ENCODE peak calls at places on chromosome 7, in ten cellular contexts. One of them, this sample, is unnamed.

GRCh38 chr7:108063520-108063933 is 60.6 kb upstream of the LAMB1 start:
- DNase-seq in OCI-LY7: no peak
- DNase-seq in astrocyte of the cerebellum: no peak
- DNase-seq in MM.1S: no peak
- DNase-seq in AG09309: no peak
- DNase-seq in colonic mucosa: no peak
- DNase-seq in ovary: no peak
- DNase-seq in GM06990: peak; percentile 6
- DNase-seq in GM12865: peak; percentile 67
- DNase-seq in psoas muscle: no peak
- DNase-seq in this sample: no peak

GRCh38 chr7:121505021-121505420 is 108.9 kb upstream of the FAM3C start:
- DNase-seq in OCI-LY7: peak; percentile 6
- DNase-seq in astrocyte of the cerebellum: no peak
- DNase-seq in MM.1S: no peak
- DNase-seq in AG09309: peak; percentile 52
- DNase-seq in colonic mucosa: no peak
- DNase-seq in ovary: no peak
- DNase-seq in GM06990: no peak
- DNase-seq in GM12865: no peak
- DNase-seq in psoas muscle: no peak
- DNase-seq in this sample: peak; percentile 78

GRCh38 chr7:5302577-5302976 is 19.8 kb downstream of the SLC29A4 start:
- DNase-seq in OCI-LY7: no peak
- DNase-seq in astrocyte of the cerebellum: no peak
- DNase-seq in MM.1S: no peak
- DNase-seq in AG09309: no peak
- DNase-seq in colonic mucosa: no peak
- DNase-seq in ovary: no peak
- DNase-seq in GM06990: no peak
- DNase-seq in GM12865: no peak
- DNase-seq in psoas muscle: no peak
- DNase-seq in this sample: no peak

GRCh38 chr7:24879281-24879680 is 100.7 kb downstream of the OSBPL3 start:
- DNase-seq in OCI-LY7: no peak
- DNase-seq in astrocyte of the cerebellum: no peak
- DNase-seq in MM.1S: no peak
- DNase-seq in AG09309: no peak
- DNase-seq in colonic mucosa: no peak
- DNase-seq in ovary: no peak
- DNase-seq in GM06990: no peak
- DNase-seq in GM12865: no peak
- DNase-seq in psoas muscle: no peak
- DNase-seq in this sample: no peak

GRCh38 chr7:104960741-104961479 is 53.1 kb upstream of the KMT2E start:
- DNase-seq in OCI-LY7: peak; percentile 42
- DNase-seq in astrocyte of the cerebellum: no peak
- DNase-seq in MM.1S: no peak
- DNase-seq in AG09309: no peak
- DNase-seq in colonic mucosa: peak; percentile 53
- DNase-seq in ovary: no peak
- DNase-seq in GM06990: no peak
- DNase-seq in GM12865: peak; percentile 77
- DNase-seq in psoas muscle: no peak
- DNase-seq in this sample: no peak

GRCh38 chr7:143390773-143391114 is 9.6 kb downstream of the ZYX start:
- DNase-seq in OCI-LY7: no peak
- DNase-seq in astrocyte of the cerebellum: no peak
- DNase-seq in MM.1S: no peak
- DNase-seq in AG09309: no peak
- DNase-seq in colonic mucosa: no peak
- DNase-seq in ovary: no peak
- DNase-seq in GM06990: no peak
- DNase-seq in GM12865: no peak
- DNase-seq in psoas muscle: no peak
- DNase-seq in this sample: no peak

GRCh38 chr7:43211276-43211675 is 98.8 kb downstream of the HECW1 start:
- DNase-seq in OCI-LY7: no peak
- DNase-seq in astrocyte of the cerebellum: no peak
- DNase-seq in MM.1S: no peak
- DNase-seq in AG09309: no peak
- DNase-seq in colonic mucosa: no peak
- DNase-seq in ovary: no peak
- DNase-seq in GM06990: no peak
- DNase-seq in GM12865: no peak
- DNase-seq in psoas muscle: no peak
- DNase-seq in this sample: no peak

GRCh38 chr7:142871260-142872105 is 14.1 kb downstream of the TRPV6 start:
- DNase-seq in OCI-LY7: no peak
- DNase-seq in astrocyte of the cerebellum: no peak
- DNase-seq in MM.1S: no peak
- DNase-seq in AG09309: no peak
- DNase-seq in colonic mucosa: no peak
- DNase-seq in ovary: no peak
- DNase-seq in GM06990: no peak
- DNase-seq in GM12865: no peak
- DNase-seq in psoas muscle: no peak
- DNase-seq in this sample: no peak

GRCh38 chr7:96538632-96539031 is 171.0 kb downstream of the SEM1 start:
- DNase-seq in OCI-LY7: no peak
- DNase-seq in astrocyte of the cerebellum: no peak
- DNase-seq in MM.1S: no peak
- DNase-seq in AG09309: no peak
- DNase-seq in colonic mucosa: no peak
- DNase-seq in ovary: no peak
- DNase-seq in GM06990: no peak
- DNase-seq in GM12865: no peak
- DNase-seq in psoas muscle: no peak
- DNase-seq in this sample: no peak

GRCh38 chr7:134589491-134589941 is 40.6 kb downstream of the AKR1B15 start:
- DNase-seq in OCI-LY7: no peak
- DNase-seq in astrocyte of the cerebellum: no peak
- DNase-seq in MM.1S: no peak
- DNase-seq in AG09309: no peak
- DNase-seq in colonic mucosa: no peak
- DNase-seq in ovary: no peak
- DNase-seq in GM06990: no peak
- DNase-seq in GM12865: no peak
- DNase-seq in psoas muscle: no peak
- DNase-seq in this sample: no peak

GRCh38 chr7:11332186-11332864 is 358.7 kb downstream of the PHF14 start:
- DNase-seq in OCI-LY7: no peak
- DNase-seq in astrocyte of the cerebellum: no peak
- DNase-seq in MM.1S: no peak
- DNase-seq in AG09309: no peak
- DNase-seq in colonic mucosa: no peak
- DNase-seq in ovary: no peak
- DNase-seq in GM06990: peak; percentile 32
- DNase-seq in GM12865: peak; percentile 88
- DNase-seq in psoas muscle: no peak
- DNase-seq in this sample: no peak

GRCh38 chr7:121563177-121563576 is 167.1 kb upstream of the FAM3C start:
- DNase-seq in OCI-LY7: no peak
- DNase-seq in astrocyte of the cerebellum: no peak
- DNase-seq in MM.1S: no peak
- DNase-seq in AG09309: no peak
- DNase-seq in colonic mucosa: no peak
- DNase-seq in ovary: no peak
- DNase-seq in GM06990: no peak
- DNase-seq in GM12865: no peak
- DNase-seq in psoas muscle: no peak
- DNase-seq in this sample: no peak

GRCh38 chr7:157516911-157517781 is 180.3 kb downstream of the DNAJB6 start:
- DNase-seq in OCI-LY7: no peak
- DNase-seq in astrocyte of the cerebellum: no peak
- DNase-seq in MM.1S: no peak
- DNase-seq in AG09309: no peak
- DNase-seq in colonic mucosa: no peak
- DNase-seq in ovary: no peak
- DNase-seq in GM06990: no peak
- DNase-seq in GM12865: no peak
- DNase-seq in psoas muscle: peak; percentile 26
- DNase-seq in this sample: no peak

GRCh38 chr7:110877086-110877485 is 213.8 kb upstream of the LRRN3 start:
- DNase-seq in OCI-LY7: no peak
- DNase-seq in astrocyte of the cerebellum: no peak
- DNase-seq in MM.1S: no peak
- DNase-seq in AG09309: no peak
- DNase-seq in colonic mucosa: no peak
- DNase-seq in ovary: no peak
- DNase-seq in GM06990: no peak
- DNase-seq in GM12865: no peak
- DNase-seq in psoas muscle: no peak
- DNase-seq in this sample: no peak

DNA sequence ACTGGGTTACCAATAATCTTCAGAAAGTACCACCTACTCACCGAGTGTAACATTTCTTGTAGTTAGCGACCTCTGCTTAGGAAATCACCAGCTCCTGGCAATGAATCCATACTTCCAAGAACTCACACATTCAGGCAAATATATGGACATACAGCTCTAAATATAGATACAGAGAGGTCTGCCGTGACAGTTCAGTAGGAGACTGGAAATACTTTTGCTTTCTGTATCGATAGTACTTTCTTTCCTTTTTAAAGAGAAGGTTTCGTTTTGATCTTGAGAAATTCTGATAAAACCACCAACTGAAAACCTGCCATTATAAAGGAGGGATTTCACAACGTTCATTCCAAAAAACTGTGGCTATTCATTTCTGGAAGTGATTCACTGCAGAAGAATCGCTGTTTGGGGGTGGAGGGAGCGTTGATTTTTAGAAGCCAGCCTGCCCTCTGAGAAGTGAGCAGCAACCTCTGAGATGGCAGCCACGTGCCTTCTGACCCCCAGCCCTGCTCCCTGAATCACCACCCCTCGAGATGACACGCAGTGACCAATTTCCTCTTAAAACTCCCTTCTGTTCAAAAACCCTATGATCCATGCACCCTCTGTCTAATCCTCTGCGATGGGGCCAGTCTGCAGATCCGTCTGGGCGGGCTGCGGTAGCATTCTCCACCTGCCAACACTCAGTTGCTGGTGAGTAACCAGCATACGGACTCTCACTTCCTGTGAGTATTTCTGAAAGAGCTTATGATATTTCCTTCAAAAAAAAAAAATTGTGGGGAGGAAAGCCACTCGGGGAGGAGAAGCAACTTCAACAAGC is 179.1 kb upstream of the KLF14 start:
- DNase-seq in OCI-LY7: peak; percentile 78
- DNase-seq in astrocyte of the cerebellum: peak; percentile 90
- DNase-seq in MM.1S: peak; percentile 95
- DNase-seq in AG09309: peak; percentile 96
- DNase-seq in colonic mucosa: no peak
- DNase-seq in ovary: peak; percentile 61
- DNase-seq in GM06990: peak; percentile 75
- DNase-seq in GM12865: peak; percentile 92
- DNase-seq in psoas muscle: peak; percentile 83
- DNase-seq in this sample: peak; percentile 98
- H3K4me3 ChIP-seq in OCI-LY7: peak overlapping the region; percentile 74
- H3K4me3 ChIP-seq in astrocyte of the cerebellum: peak overlapping the region; percentile 75
- H3K4me3 ChIP-seq in MM.1S: peak overlapping the region; percentile 62
- H3K4me3 ChIP-seq in AG09309: peak overlapping the region; percentile 68
- H3K4me3 ChIP-seq in colonic mucosa: peak overlapping the region; percentile 39
- H3K4me3 ChIP-seq in ovary: peak overlapping the region; percentile 36
- H3K4me3 ChIP-seq in GM06990: peak overlapping the region; percentile 67
- H3K4me3 ChIP-seq in GM12865: peak overlapping the region; percentile 62
- H3K4me3 ChIP-seq in psoas muscle: peak overlapping the region; percentile 70
- H3K4me3 ChIP-seq in this sample: peak overlapping the region; percentile 61

GRCh38 chr7:12674861-12675260 is 12.6 kb upstream of the ARL4A start:
- DNase-seq in OCI-LY7: peak; percentile 38
- DNase-seq in astrocyte of the cerebellum: no peak
- DNase-seq in MM.1S: peak; percentile 76
- DNase-seq in AG09309: no peak
- DNase-seq in colonic mucosa: peak; percentile 51
- DNase-seq in ovary: no peak
- DNase-seq in GM06990: no peak
- DNase-seq in GM12865: peak; percentile 77
- DNase-seq in psoas muscle: no peak
- DNase-seq in this sample: no peak
- TF ChIP-seq CTCF in OCI-LY7: peak; percentile 77
- TF ChIP-seq CTCF in astrocyte of the cerebellum: peak; percentile 12
- TF ChIP-seq CTCF in MM.1S: peak; percentile 74
- TF ChIP-seq CTCF in AG09309: peak; percentile 42
- TF ChIP-seq CTCF in colonic mucosa: peak; percentile 30
- TF ChIP-seq CTCF in ovary: no peak
- TF ChIP-seq CTCF in GM06990: peak; percentile 19
- TF ChIP-seq CTCF in GM12865: peak; percentile 50
- TF ChIP-seq CTCF in psoas muscle: peak; percentile 17
- TF ChIP-seq CTCF in this sample: peak; percentile 50

GRCh38 chr7:151408839-151409554 is 841 bp downstream of the WDR86 start:
- DNase-seq in OCI-LY7: peak; percentile 36
- DNase-seq in astrocyte of the cerebellum: no peak
- DNase-seq in MM.1S: peak; percentile 45
- DNase-seq in AG09309: no peak
- DNase-seq in colonic mucosa: no peak
- DNase-seq in ovary: no peak
- DNase-seq in GM06990: no peak
- DNase-seq in GM12865: peak; percentile 62
- DNase-seq in psoas muscle: peak; percentile 40
- DNase-seq in this sample: no peak
- H3K4me3 ChIP-seq in OCI-LY7: no peak overlapping the region
- H3K4me3 ChIP-seq in astrocyte of the cerebellum: peak overlapping the region; percentile 57
- H3K4me3 ChIP-seq in MM.1S: no peak overlapping the region
- H3K4me3 ChIP-seq in AG09309: no peak overlapping the region
- H3K4me3 ChIP-seq in colonic mucosa: peak overlapping the region; percentile 23
- H3K4me3 ChIP-seq in ovary: peak overlapping the region; percentile 46
- H3K4me3 ChIP-seq in GM06990: no peak overlapping the region
- H3K4me3 ChIP-seq in GM12865: no peak overlapping the region
- H3K4me3 ChIP-seq in psoas muscle: peak overlapping the region; percentile 62
- H3K4me3 ChIP-seq in this sample: no peak overlapping the region

GRCh38 chr7:760006-760405 is 32.9 kb upstream of the PRKAR1B start:
- DNase-seq in OCI-LY7: no peak
- DNase-seq in astrocyte of the cerebellum: no peak
- DNase-seq in MM.1S: no peak
- DNase-seq in AG09309: no peak
- DNase-seq in colonic mucosa: no peak
- DNase-seq in ovary: peak; percentile 79
- DNase-seq in GM06990: no peak
- DNase-seq in GM12865: no peak
- DNase-seq in psoas muscle: peak; percentile 19
- DNase-seq in this sample: no peak

GRCh38 chr7:759569-759968 is 32.5 kb upstream of the PRKAR1B start:
- DNase-seq in OCI-LY7: no peak
- DNase-seq in astrocyte of the cerebellum: no peak
- DNase-seq in MM.1S: no peak
- DNase-seq in AG09309: no peak
- DNase-seq in colonic mucosa: no peak
- DNase-seq in ovary: no peak
- DNase-seq in GM06990: no peak
- DNase-seq in GM12865: no peak
- DNase-seq in psoas muscle: peak; percentile 12
- DNase-seq in this sample: no peak

GRCh38 chr7:762891-763290 is 35.8 kb upstream of the PRKAR1B start:
- DNase-seq in OCI-LY7: no peak
- DNase-seq in astrocyte of the cerebellum: no peak
- DNase-seq in MM.1S: no peak
- DNase-seq in AG09309: no peak
- DNase-seq in colonic mucosa: no peak
- DNase-seq in ovary: no peak
- DNase-seq in GM06990: no peak
- DNase-seq in GM12865: no peak
- DNase-seq in psoas muscle: no peak
- DNase-seq in this sample: no peak

GRCh38 chr7:761631-762030 is 34.5 kb upstream of the PRKAR1B start:
- DNase-seq in OCI-LY7: no peak
- DNase-seq in astrocyte of the cerebellum: no peak
- DNase-seq in MM.1S: no peak
- DNase-seq in AG09309: no peak
- DNase-seq in colonic mucosa: no peak
- DNase-seq in ovary: no peak
- DNase-seq in GM06990: no peak
- DNase-seq in GM12865: no peak
- DNase-seq in psoas muscle: no peak
- DNase-seq in this sample: no peak

GRCh38 chr7:761101-761500 is 34.0 kb upstream of the PRKAR1B start:
- DNase-seq in OCI-LY7: no peak
- DNase-seq in astrocyte of the cerebellum: no peak
- DNase-seq in MM.1S: no peak
- DNase-seq in AG09309: no peak
- DNase-seq in colonic mucosa: no peak
- DNase-seq in ovary: no peak
- DNase-seq in GM06990: no peak
- DNase-seq in GM12865: no peak
- DNase-seq in psoas muscle: peak; percentile 15
- DNase-seq in this sample: no peak
- TF ChIP-seq CTCF in OCI-LY7: no peak
- TF ChIP-seq CTCF in astrocyte of the cerebellum: no peak
- TF ChIP-seq CTCF in MM.1S: no peak
- TF ChIP-seq CTCF in AG09309: no peak
- TF ChIP-seq CTCF in colonic mucosa: no peak
- TF ChIP-seq CTCF in ovary: no peak
- TF ChIP-seq CTCF in GM06990: no peak
- TF ChIP-seq CTCF in GM12865: no peak
- TF ChIP-seq CTCF in psoas muscle: no peak
- TF ChIP-seq CTCF in this sample: no peak

This sample was measured in HFF-Myc.